ENCODE peak calls at places on chromosomes 2 and 18, in five cellular contexts. S, L, M, P and H are unnamed samples.

GRCh38 chr18:22115573-22115972 is 53.8 kb upstream of the GATA6 start:
- DNase-seq in S (no peak), L (no peak), M (no peak), P (no peak), H (no peak)

GRCh38 chr2:95526360-95527341 is 42.1 kb upstream of the TRIM43B start:
- DNase-seq in S (peak; percentile 63), L (no peak), M (peak; percentile 65), P (peak; percentile 84), H (peak; percentile 66)

GRCh38 chr2:100194951-100195350 is 52.6 kb upstream of the AFF3 start:
- DNase-seq in S (no peak), L (no peak), M (no peak), P (no peak), H (no peak)

GRCh38 chr2:60353863-60354262 is 199.6 kb downstream of the BCL11A start:
- DNase-seq in S (no peak), L (no peak), M (no peak), P (no peak), H (no peak)

GRCh38 chr2:148658807-148659722 is 14.5 kb downstream of the EPC2 start:
- DNase-seq in S (peak; percentile 23), L (no peak), M (peak; percentile 62), P (no peak), H (no peak)

GRCh38 chr18:67669993-67670671 is 153.6 kb upstream of the DSEL start:
- DNase-seq in S (no peak), L (no peak), M (peak; percentile 90), P (no peak), H (no peak)

GRCh38 chr18:49898421-49898820 is 85.1 kb upstream of the ACAA2 start:
- DNase-seq in S (peak; percentile 85), L (no peak), M (peak; percentile 89), P (no peak), H (no peak)

GRCh38 chr2:216652566-216652965 is 19.3 kb downstream of the IGFBP2 start:
- DNase-seq in S (no peak), L (no peak), M (no peak), P (no peak), H (no peak)

GRCh38 chr2:177799531-177799930 is 273.0 kb downstream of the PDE11A start:
- DNase-seq in S (peak; percentile 2), L (no peak), M (peak; percentile 23), P (no peak), H (no peak)

GRCh38 chr2:8851811-8852560 is 14.6 kb upstream of the KIDINS220 start:
- DNase-seq in S (no peak), L (no peak), M (peak; percentile 23), P (no peak), H (no peak)

GRCh38 chr18:55778731-55779460 is 190.9 kb upstream of the TCF4 start:
- DNase-seq in S (no peak), L (no peak), M (peak; percentile 38), P (no peak), H (no peak)

GRCh38 chr2:98027955-98028593 is 32.3 kb upstream of the TMEM131 start:
- DNase-seq in S (no peak), L (no peak), M (peak; percentile 53), P (no peak), H (no peak)

GRCh38 chr2:226447896-226448295 is 351.7 kb downstream of the IRS1 start:
- DNase-seq in S (no peak), L (no peak), M (peak; percentile 44), P (no peak), H (no peak)

GRCh38 chr2:122634920-122635319 is 879.5 kb downstream of the TSN start:
- DNase-seq in S (no peak), L (no peak), M (no peak), P (no peak), H (no peak)

GRCh38 chr18:38081516-38081915 is 515.9 kb upstream of the CELF4 start:
- DNase-seq in S (no peak), L (no peak), M (no peak), P (no peak), H (no peak)

GRCh38 chr2:183149489-183149888 is 25.2 kb downstream of the NUP35 start:
- DNase-seq in S (no peak), L (no peak), M (peak; percentile 61), P (no peak), H (no peak)

GRCh38 chr18:76984193-76985155 is 148.1 kb downstream of the MBP start:
- DNase-seq in S (no peak), L (no peak), M (no peak), P (no peak), H (no peak)

GRCh38 chr2:122422384-122422991 is 667.0 kb downstream of the TSN start:
- DNase-seq in S (no peak), L (no peak), M (peak; percentile 14), P (no peak), H (no peak)

GRCh38 chr2:171102802-171103201 is 57.9 kb downstream of the TLK1 start:
- DNase-seq in S (no peak), L (no peak), M (no peak), P (no peak), H (no peak)

GRCh38 chr2:239669181-239669898 is 268.5 kb upstream of the HDAC4 start:
- DNase-seq in S (no peak), L (no peak), M (no peak), P (peak; percentile 64), H (no peak)

GRCh38 chr2:127254386-127254981 is 34.4 kb upstream of the CYP27C1 start:
- DNase-seq in S (no peak), L (no peak), M (peak; percentile 12), P (no peak), H (no peak)

GRCh38 chr18:51211552-51211951 is 14.1 kb upstream of the MEX3C start:
- DNase-seq in S (peak; percentile 78), L (no peak), M (peak; percentile 98), P (no peak), H (no peak)

GRCh38 chr2:20634430-20635095 is 16.3 kb downstream of the HS1BP3 start:
- DNase-seq in S (no peak), L (no peak), M (peak; percentile 73), P (no peak), H (no peak)

GRCh38 chr2:10204326-10205200 is 82.0 kb downstream of the RRM2 start:
- DNase-seq in S (no peak), L (no peak), M (no peak), P (no peak), H (no peak)

GRCh38 chr2:30226144-30227032 is 4.9 kb upstream of the LBH start:
- DNase-seq in S (peak; percentile 60), L (no peak), M (peak; percentile 54), P (no peak), H (no peak)

GRCh38 chr2:223523541-223523940 is 78.6 kb downstream of the SCG2 start:
- DNase-seq in S (no peak), L (no peak), M (peak; percentile 55), P (no peak), H (no peak)

GRCh38 chr2:1744151-1744445 is 217 bp downstream of the PXDN start:
- DNase-seq in S (no peak), L (no peak), M (no peak), P (peak; percentile 69), H (no peak)